ENCODE peak calls at places on chromosomes 4 and X, in four cellular contexts. G is fibroblast of pulmonary artery, O is Peyer's patch, X is body of pancreas. Z is an unnamed sample.

GRCh38 chr4:94798808-94799207 is 41.1 kb downstream of the BMPR1B start:
- DNase-seq in X (no peak), G (peak), O (no peak), Z (no peak)

GRCh38 chrX:123779908-123780396 is 47.1 kb upstream of the THOC2 start:
- DNase-seq in X (no peak), O (no peak), G (no peak), Z (no peak)

GRCh38 chr4:118765399-118765798 is 70.5 kb downstream of the SEC24D start:
- DNase-seq in G (peak), X (peak), O (no peak), Z (no peak)

GRCh38 chrX:71095971-71096701 is 485 bp downstream of the FOXO4 start:
- DNase-seq in X (no peak), O (no peak), G (no peak), Z (peak)

GRCh38 chr4:14916554-14917304 is 85.6 kb upstream of the CPEB2 start:
- DNase-seq in O (no peak), X (no peak), G (peak), Z (no peak)

GRCh38 chr4:78369691-78370090 is 181.9 kb upstream of the ANXA3 start:
- DNase-seq in G (no peak), O (no peak), X (no peak), Z (no peak)

GRCh38 chr4:143202824-143203223 is 18.1 kb downstream of the USP38 start:
- DNase-seq in G (peak), O (no peak), X (no peak), Z (no peak)

GRCh38 chr4:172830295-172830764 is 338.3 kb upstream of the GALNT7 start:
- DNase-seq in G (peak), X (no peak), O (no peak), Z (no peak)

GRCh38 chr4:77854431-77855111 is 8.1 kb upstream of the MRPL1 start:
- DNase-seq in X (no peak), G (peak), O (no peak), Z (no peak)

GRCh38 chr4:6665320-6665654 is 24.8 kb downstream of the MRFAP1 start:
- DNase-seq in G (no peak), O (no peak), X (no peak), Z (no peak)

GRCh38 chr4:27123050-27123768 is 262.6 kb downstream of the STIM2 start:
- DNase-seq in X (no peak), O (no peak), G (no peak), Z (no peak)

GRCh38 chrX:6383911-6384310 is 151.0 kb downstream of the VCX3A start:
- DNase-seq in G (no peak), X (no peak), O (no peak), Z (no peak)

GRCh38 chr4:184807261-184807660 is 18.5 kb downstream of the ACSL1 start:
- DNase-seq in O (no peak), G (no peak), X (peak), Z (no peak)

GRCh38 chr4:73869130-73870055 is at the start of gene CXCL1:
- DNase-seq in G (peak), O (no peak), X (peak), Z (no peak)

GRCh38 chrX:24245201-24245600 is 68.7 kb downstream of the SUPT20HL2 start:
- DNase-seq in G (peak), X (no peak), O (no peak), Z (no peak)

GRCh38 chr4:109233585-109233984 is 68.9 kb downstream of the COL25A1 start:
- DNase-seq in G (no peak), X (no peak), O (no peak), Z (no peak)

GRCh38 chr4:38869511-38869910 is 1.9 kb downstream of the FAM114A1 start:
- DNase-seq in O (no peak), G (peak), X (no peak), Z (no peak)

GRCh38 chrX:9339603-9340569 is 125.0 kb upstream of the TBL1X start:
- DNase-seq in O (peak), X (no peak), G (no peak), Z (no peak)

GRCh38 chr4:150009533-150009932 is 68.7 kb upstream of the DCLK2 start:
- DNase-seq in X (no peak), G (no peak), O (no peak), Z (no peak)

GRCh38 chr4:9758641-9759317 is 22.7 kb upstream of the DRD5 start:
- DNase-seq in O (no peak), X (no peak), G (no peak), Z (no peak)

GRCh38 chr4:2352171-2352570 is 66.3 kb downstream of the ZFYVE28 start:
- DNase-seq in X (no peak), G (no peak), O (no peak), Z (peak)

GRCh38 chr4:2354760-2355159 is 63.7 kb downstream of the ZFYVE28 start:
- DNase-seq in O (no peak), X (no peak), G (no peak), Z (no peak)

GRCh38 chr4:2353222-2354107 is 65.0 kb downstream of the ZFYVE28 start:
- DNase-seq in X (no peak), O (no peak), G (peak), Z (peak)

GRCh38 chr4:2352729-2353221 is 65.7 kb downstream of the ZFYVE28 start:
- DNase-seq in O (no peak), G (no peak), X (no peak), Z (peak)

GRCh38 chr4:2354127-2354526 is 64.3 kb downstream of the ZFYVE28 start:
- DNase-seq in O (peak), G (peak), X (no peak), Z (no peak)
- TF ChIP-seq CTCF in O (no peak), G (peak), X (no peak), Z (no peak)

GRCh38 chr4:13436962-13437361 is 47.2 kb downstream of the RAB28 start:
- DNase-seq in G (no peak), X (no peak), O (no peak), Z (no peak)

GRCh38 chr4:13432453-13432852 is 51.7 kb downstream of the RAB28 start:
- DNase-seq in O (no peak), X (no peak), G (no peak), Z (no peak)

GRCh38 chr4:13427599-13428325 is 56.4 kb downstream of the RAB28 start:
- DNase-seq in G (peak), X (no peak), O (no peak), Z (no peak)

DNA sequence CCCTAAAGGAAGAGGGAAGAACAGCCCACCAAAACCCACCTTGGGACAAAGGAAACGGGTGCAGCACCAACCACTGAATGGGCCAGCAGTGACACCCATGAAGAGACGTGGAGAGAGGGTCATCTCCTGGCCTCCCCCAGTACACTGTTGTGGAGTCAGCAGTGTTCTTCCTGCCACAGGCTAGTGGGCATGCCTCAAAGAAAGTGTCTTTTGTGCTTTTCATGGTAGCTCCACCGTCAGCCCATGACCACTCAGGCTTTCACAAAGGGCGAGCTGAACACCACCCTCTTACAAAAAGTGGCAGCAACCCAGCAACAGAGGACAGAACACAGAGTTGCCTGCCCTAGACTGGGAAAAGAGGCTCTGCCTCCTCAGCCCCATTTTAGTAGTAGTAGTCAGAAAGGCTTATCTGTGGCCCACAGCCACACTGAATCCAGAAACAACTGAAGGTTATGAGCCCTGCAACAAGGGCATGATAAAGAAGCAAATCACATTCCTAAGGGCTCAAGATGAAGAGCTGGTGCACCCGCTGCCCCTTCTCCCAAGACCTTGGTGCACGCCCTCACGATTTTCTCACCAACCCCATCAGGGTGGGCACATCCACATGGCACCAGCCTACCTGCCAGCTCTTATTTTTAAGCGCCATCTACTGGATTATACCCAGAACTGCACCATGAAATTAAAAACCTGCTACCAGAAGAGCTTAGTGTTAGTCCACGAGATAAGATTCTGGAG is 53.1 kb downstream of the RAB28 start:
- DNase-seq in G (no peak), X (peak), O (no peak), Z (no peak)
- TF ChIP-seq CTCF in G (peak), X (no peak), O (no peak), Z (no peak)

GRCh38 chrX:36087366-36087765 is 167.8 kb downstream of the CFAP47 start:
- DNase-seq in O (no peak), G (no peak), X (no peak), Z (no peak)
- TF ChIP-seq CTCF in O (no peak), G (no peak), X (no peak), Z (no peak)

GRCh38 chr4:53547983-53548382 is 43.3 kb downstream of the LNX1 start:
- DNase-seq in G (peak), O (no peak), X (no peak), Z (no peak)
- TF ChIP-seq CTCF in G (no peak), O (no peak), X (no peak), Z (no peak)

DNA sequence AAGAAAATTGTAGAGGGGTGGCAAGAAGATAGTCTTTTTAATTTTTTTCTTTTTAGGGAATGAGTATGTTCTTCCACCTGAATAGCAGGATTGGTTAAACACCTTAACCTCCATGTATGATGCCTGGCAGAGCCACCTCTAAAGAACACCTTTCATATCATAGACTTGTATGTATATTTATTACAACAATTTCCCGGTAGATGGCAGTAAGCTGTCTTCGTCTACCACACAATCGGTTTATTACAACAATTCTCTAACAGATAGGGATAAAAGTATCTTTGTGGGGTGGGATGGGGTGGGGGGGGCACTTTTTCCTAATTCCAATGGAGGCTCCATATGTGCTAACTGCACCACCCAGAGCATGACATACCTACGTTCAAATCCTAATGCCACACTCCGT is 255.5 kb downstream of the LDB2 start:
- DNase-seq in G (no peak), X (no peak), O (no peak), Z (no peak)
- TF ChIP-seq CTCF in G (peak), X (no peak), O (no peak), Z (no peak)